ENCODE peak calls at places on chromosome 18, in eight cellular contexts. One of them, this sample, is unnamed.

GRCh38 chr18:79515331-79515730 is 119.6 kb downstream of the NFATC1 start:
- DNase-seq in PC-3: no peak
- DNase-seq in HFF-Myc: no peak
- DNase-seq in BE2C: no peak
- DNase-seq in upper lobe of right lung: no peak
- DNase-seq in hepatocyte: no peak
- DNase-seq in chondrocyte: no peak
- DNase-seq in DND-41: no peak
- DNase-seq in this sample: no peak

GRCh38 chr18:70417847-70418246 is 129.0 kb downstream of the SOCS6 start:
- DNase-seq in upper lobe of right lung: no peak
- DNase-seq in chondrocyte: no peak
- DNase-seq in PC-3: no peak
- DNase-seq in hepatocyte: no peak
- DNase-seq in DND-41: no peak
- DNase-seq in HFF-Myc: no peak
- DNase-seq in BE2C: no peak
- DNase-seq in this sample: no peak

GRCh38 chr18:79570266-79571201 is 109.1 kb upstream of the CTDP1 start:
- DNase-seq in BE2C: no peak
- DNase-seq in DND-41: no peak
- DNase-seq in HFF-Myc: no peak
- DNase-seq in hepatocyte: no peak
- DNase-seq in upper lobe of right lung: no peak
- DNase-seq in PC-3: no peak
- DNase-seq in chondrocyte: peak; percentile 76
- DNase-seq in this sample: no peak

GRCh38 chr18:78390348-78390929 is 589.2 kb upstream of the SALL3 start:
- DNase-seq in PC-3: no peak
- DNase-seq in HFF-Myc: no peak
- DNase-seq in DND-41: no peak
- DNase-seq in hepatocyte: no peak
- DNase-seq in chondrocyte: no peak
- DNase-seq in upper lobe of right lung: no peak
- DNase-seq in BE2C: no peak
- DNase-seq in this sample: no peak

GRCh38 chr18:40874233-40874632 is 1080.8 kb upstream of the PIK3C3 start:
- DNase-seq in upper lobe of right lung: no peak
- DNase-seq in DND-41: no peak
- DNase-seq in chondrocyte: no peak
- DNase-seq in hepatocyte: no peak
- DNase-seq in BE2C: no peak
- DNase-seq in PC-3: peak; percentile 8
- DNase-seq in HFF-Myc: no peak
- DNase-seq in this sample: no peak

GRCh38 chr18:30945769-30946168 is 96.8 kb downstream of the DSC3 start:
- DNase-seq in upper lobe of right lung: no peak
- DNase-seq in PC-3: no peak
- DNase-seq in hepatocyte: no peak
- DNase-seq in DND-41: no peak
- DNase-seq in HFF-Myc: no peak
- DNase-seq in BE2C: no peak
- DNase-seq in chondrocyte: no peak
- DNase-seq in this sample: no peak

GRCh38 chr18:38940863-38941531 is 1375.4 kb upstream of the CELF4 start:
- DNase-seq in chondrocyte: no peak
- DNase-seq in upper lobe of right lung: no peak
- DNase-seq in DND-41: peak; percentile 56
- DNase-seq in BE2C: no peak
- DNase-seq in HFF-Myc: no peak
- DNase-seq in hepatocyte: peak; percentile 69
- DNase-seq in PC-3: peak; percentile 75
- DNase-seq in this sample: peak; percentile 65

GRCh38 chr18:2223859-2224258 is 347.4 kb downstream of the METTL4 start:
- DNase-seq in PC-3: peak; percentile 70
- DNase-seq in BE2C: peak; percentile 2
- DNase-seq in HFF-Myc: peak; percentile 7
- DNase-seq in DND-41: no peak
- DNase-seq in chondrocyte: no peak
- DNase-seq in hepatocyte: peak; percentile 58
- DNase-seq in upper lobe of right lung: no peak
- DNase-seq in this sample: no peak

GRCh38 chr18:79637921-79638855 is 41.4 kb upstream of the CTDP1 start:
- DNase-seq in chondrocyte: no peak
- DNase-seq in BE2C: no peak
- DNase-seq in HFF-Myc: no peak
- DNase-seq in PC-3: no peak
- DNase-seq in DND-41: no peak
- DNase-seq in hepatocyte: no peak
- DNase-seq in upper lobe of right lung: no peak
- DNase-seq in this sample: peak; percentile 28

GRCh38 chr18:35756506-35757117 is 175.1 kb downstream of the GALNT1 start:
- DNase-seq in PC-3: peak; percentile 51
- DNase-seq in upper lobe of right lung: no peak
- DNase-seq in hepatocyte: peak; percentile 74
- DNase-seq in BE2C: peak; percentile 40
- DNase-seq in HFF-Myc: peak; percentile 27
- DNase-seq in chondrocyte: no peak
- DNase-seq in DND-41: peak; percentile 59
- DNase-seq in this sample: peak; percentile 66

GRCh38 chr18:13608791-13609552 is 117.4 kb downstream of the FAM210A start:
- DNase-seq in BE2C: no peak
- DNase-seq in chondrocyte: no peak
- DNase-seq in DND-41: peak; percentile 68
- DNase-seq in HFF-Myc: no peak
- DNase-seq in upper lobe of right lung: peak; percentile 61
- DNase-seq in PC-3: no peak
- DNase-seq in hepatocyte: no peak
- DNase-seq in this sample: no peak

GRCh38 chr18:11366410-11366809 is 217.0 kb upstream of the PIEZO2 start:
- DNase-seq in PC-3: no peak
- DNase-seq in hepatocyte: no peak
- DNase-seq in DND-41: no peak
- DNase-seq in chondrocyte: no peak
- DNase-seq in HFF-Myc: peak; percentile 35
- DNase-seq in upper lobe of right lung: no peak
- DNase-seq in BE2C: peak; percentile 52
- DNase-seq in this sample: no peak

GRCh38 chr18:70216788-70217187 is 11.3 kb upstream of the RTTN start:
- DNase-seq in hepatocyte: no peak
- DNase-seq in BE2C: no peak
- DNase-seq in upper lobe of right lung: no peak
- DNase-seq in HFF-Myc: no peak
- DNase-seq in PC-3: no peak
- DNase-seq in chondrocyte: no peak
- DNase-seq in DND-41: no peak
- DNase-seq in this sample: no peak

GRCh38 chr18:7616661-7617060 is 49.5 kb downstream of the PTPRM start:
- DNase-seq in DND-41: no peak
- DNase-seq in HFF-Myc: peak; percentile 50
- DNase-seq in upper lobe of right lung: no peak
- DNase-seq in chondrocyte: no peak
- DNase-seq in BE2C: no peak
- DNase-seq in PC-3: no peak
- DNase-seq in hepatocyte: no peak
- DNase-seq in this sample: no peak

DNA sequence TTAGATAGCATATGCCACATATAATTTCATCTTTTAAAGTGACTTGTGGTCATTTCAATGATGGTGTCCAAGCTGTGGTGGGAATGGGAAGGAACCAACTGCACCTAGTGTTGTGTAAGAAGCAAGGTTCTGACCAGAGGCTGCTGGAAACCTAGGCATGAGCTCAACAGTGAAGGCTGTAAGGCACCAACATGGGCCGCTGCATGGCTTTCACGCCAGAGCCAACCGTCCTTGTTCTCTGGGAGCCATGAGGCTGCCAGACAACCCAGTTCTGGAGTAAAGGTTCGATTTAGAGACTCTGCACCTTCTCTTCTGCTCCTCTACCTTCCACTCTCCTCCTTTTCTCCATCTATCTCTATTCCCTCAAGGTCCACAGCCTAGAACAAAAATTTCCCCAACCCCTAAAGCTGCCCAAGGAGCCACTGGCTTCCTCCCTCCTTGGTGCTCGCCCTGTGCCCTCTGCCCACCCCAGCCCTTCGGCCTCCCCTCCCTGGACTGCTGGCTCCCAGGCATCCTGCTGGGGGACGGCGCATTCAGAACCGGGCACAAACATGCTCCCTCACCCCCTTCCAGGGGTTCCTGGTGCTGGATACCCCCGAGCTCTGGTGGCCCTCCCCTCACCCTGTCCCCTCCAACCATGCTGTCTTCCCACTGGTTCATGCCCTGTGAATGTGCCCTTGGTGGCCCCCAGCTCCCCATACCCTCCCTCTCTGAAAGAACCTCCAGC is 305.1 kb downstream of the CELF4 start:
- DNase-seq in BE2C: no peak
- DNase-seq in DND-41: no peak
- DNase-seq in upper lobe of right lung: no peak
- DNase-seq in PC-3: no peak
- DNase-seq in HFF-Myc: no peak
- DNase-seq in hepatocyte: no peak
- DNase-seq in chondrocyte: no peak
- DNase-seq in this sample: no peak
- TF ChIP-seq CTCF in BE2C: no peak
- TF ChIP-seq CTCF in DND-41: no peak
- TF ChIP-seq CTCF in upper lobe of right lung: no peak
- TF ChIP-seq CTCF in PC-3: no peak
- TF ChIP-seq CTCF in HFF-Myc: no peak
- TF ChIP-seq CTCF in hepatocyte: no peak
- TF ChIP-seq CTCF in chondrocyte: no peak
- TF ChIP-seq CTCF in this sample: no peak

GRCh38 chr18:44229693-44230108 is 451.0 kb upstream of the SETBP1 start:
- DNase-seq in HFF-Myc: no peak
- DNase-seq in PC-3: peak; percentile 22
- DNase-seq in upper lobe of right lung: peak; percentile 52
- DNase-seq in hepatocyte: peak; percentile 57
- DNase-seq in chondrocyte: no peak
- DNase-seq in BE2C: no peak
- DNase-seq in DND-41: no peak
- DNase-seq in this sample: no peak
- TF ChIP-seq CTCF in HFF-Myc: no peak
- TF ChIP-seq CTCF in PC-3: no peak
- TF ChIP-seq CTCF in upper lobe of right lung: no peak
- TF ChIP-seq CTCF in hepatocyte: no peak
- TF ChIP-seq CTCF in chondrocyte: peak; percentile 38
- TF ChIP-seq CTCF in BE2C: no peak
- TF ChIP-seq CTCF in DND-41: no peak
- TF ChIP-seq CTCF in this sample: no peak

DNA sequence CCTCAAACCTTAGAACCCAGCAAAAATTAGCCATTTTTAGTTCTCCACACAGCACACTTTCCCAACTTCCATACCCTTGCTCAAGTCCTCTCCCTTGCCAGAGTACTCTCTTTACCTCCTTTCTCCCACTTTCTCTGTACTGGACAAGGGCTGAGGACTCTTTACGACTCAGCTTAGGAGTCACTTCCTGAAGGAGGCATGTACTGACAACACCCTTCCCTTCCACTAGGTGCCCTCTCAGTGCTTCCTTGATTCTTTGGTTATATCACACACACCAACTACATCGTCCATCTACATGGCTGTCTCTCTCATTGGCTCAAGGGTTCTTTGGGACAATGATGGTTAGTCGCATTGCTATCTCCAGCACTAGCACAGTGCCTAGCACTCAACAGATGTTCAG is 5.2 kb upstream of the C18orf63 start:
- DNase-seq in PC-3: peak; percentile 69
- DNase-seq in upper lobe of right lung: no peak
- DNase-seq in DND-41: no peak
- DNase-seq in HFF-Myc: no peak
- DNase-seq in chondrocyte: no peak
- DNase-seq in hepatocyte: peak; percentile 43
- DNase-seq in BE2C: no peak
- DNase-seq in this sample: no peak
- TF ChIP-seq CTCF in PC-3: peak; percentile 64
- TF ChIP-seq CTCF in upper lobe of right lung: peak; percentile 44
- TF ChIP-seq CTCF in DND-41: peak; percentile 45
- TF ChIP-seq CTCF in HFF-Myc: peak; percentile 36
- TF ChIP-seq CTCF in chondrocyte: peak; percentile 68
- TF ChIP-seq CTCF in hepatocyte: no peak
- TF ChIP-seq CTCF in BE2C: peak; percentile 49
- TF ChIP-seq CTCF in this sample: peak; percentile 26

GRCh38 chr18:58937204-58937603 is 72.5 kb downstream of the ZNF532 start:
- DNase-seq in BE2C: no peak
- DNase-seq in upper lobe of right lung: no peak
- DNase-seq in DND-41: no peak
- DNase-seq in chondrocyte: no peak
- DNase-seq in PC-3: no peak
- DNase-seq in HFF-Myc: peak; percentile 42
- DNase-seq in hepatocyte: no peak
- DNase-seq in this sample: no peak

GRCh38 chr18:58934933-58935577 is 70.4 kb downstream of the ZNF532 start:
- DNase-seq in PC-3: no peak
- DNase-seq in upper lobe of right lung: no peak
- DNase-seq in chondrocyte: no peak
- DNase-seq in hepatocyte: no peak
- DNase-seq in BE2C: no peak
- DNase-seq in DND-41: no peak
- DNase-seq in HFF-Myc: no peak
- DNase-seq in this sample: no peak

GRCh38 chr18:58937913-58938312 is 73.2 kb downstream of the ZNF532 start:
- DNase-seq in DND-41: no peak
- DNase-seq in BE2C: no peak
- DNase-seq in chondrocyte: no peak
- DNase-seq in upper lobe of right lung: no peak
- DNase-seq in HFF-Myc: no peak
- DNase-seq in PC-3: no peak
- DNase-seq in hepatocyte: no peak
- DNase-seq in this sample: no peak

GRCh38 chr18:58929206-58929605 is 64.5 kb downstream of the ZNF532 start:
- DNase-seq in hepatocyte: no peak
- DNase-seq in upper lobe of right lung: no peak
- DNase-seq in BE2C: no peak
- DNase-seq in PC-3: no peak
- DNase-seq in DND-41: no peak
- DNase-seq in HFF-Myc: no peak
- DNase-seq in chondrocyte: no peak
- DNase-seq in this sample: no peak

DNA sequence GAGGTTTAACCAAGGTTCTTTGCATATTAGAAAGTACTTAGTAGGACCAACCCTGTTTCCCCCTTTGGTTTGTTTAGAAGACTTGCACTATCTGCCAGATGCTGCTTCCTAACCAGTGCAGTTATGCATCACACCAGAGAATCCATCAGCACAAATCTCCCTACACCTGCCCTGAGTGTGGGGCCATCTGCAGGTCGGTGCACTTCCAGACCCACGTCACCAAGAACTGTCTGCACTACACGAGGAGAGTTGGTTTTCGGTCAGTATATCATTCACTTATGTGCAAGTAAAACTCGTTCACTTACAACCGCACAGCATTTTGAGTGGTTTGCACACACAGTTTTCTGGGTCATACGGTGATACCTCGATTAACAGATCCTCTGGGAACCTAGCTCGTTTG is 69.7 kb downstream of the ZNF532 start:
- DNase-seq in hepatocyte: no peak
- DNase-seq in upper lobe of right lung: no peak
- DNase-seq in DND-41: no peak
- DNase-seq in chondrocyte: no peak
- DNase-seq in HFF-Myc: no peak
- DNase-seq in PC-3: no peak
- DNase-seq in BE2C: no peak
- DNase-seq in this sample: no peak
- TF ChIP-seq CTCF in hepatocyte: no peak
- TF ChIP-seq CTCF in upper lobe of right lung: no peak
- TF ChIP-seq CTCF in DND-41: no peak
- TF ChIP-seq CTCF in chondrocyte: no peak
- TF ChIP-seq CTCF in HFF-Myc: no peak
- TF ChIP-seq CTCF in PC-3: no peak
- TF ChIP-seq CTCF in BE2C: no peak
- TF ChIP-seq CTCF in this sample: no peak